ENCODE peak calls at places on chromosomes 7 and 10, in ten cellular contexts. U is HS-5; Q is AG09309; F is CD4-positive, alpha-beta T cell; L is CD8-positive, alpha-beta T cell; B is H7; M is nephron progenitor cell; S is mucosa of gallbladder; I is Calu3; Z is SK-N-DZ. P is an unnamed sample.

GRCh38 chr10:51770719-51771118 is 71.3 kb upstream of the CSTF2T start:
- DNase-seq in U (no peak), Q (peak; percentile 14), F (no peak), L (no peak), B (no peak), M (no peak), S (no peak), I (no peak), Z (no peak), P (no peak)

GRCh38 chr10:104255244-104255981 is 721 bp downstream of the GSTO1 start:
- DNase-seq in U (peak; percentile 83), Q (no peak), F (no peak), L (no peak), B (peak; percentile 45), M (no peak), S (no peak), I (no peak), Z (no peak), P (peak; percentile 26)

GRCh38 chr7:155565596-155565995 is 19.2 kb upstream of the CNPY1 start:
- DNase-seq in U (no peak), Q (no peak), F (no peak), L (no peak), B (no peak), M (no peak), S (no peak), I (no peak), Z (no peak), P (no peak)

GRCh38 chr7:157397751-157398691 is 61.2 kb downstream of the DNAJB6 start:
- DNase-seq in U (no peak), Q (peak; percentile 55), F (no peak), L (no peak), B (peak; percentile 83), M (peak; percentile 42), S (peak; percentile 40), I (peak; percentile 58), Z (peak; percentile 61), P (peak; percentile 81)

GRCh38 chr10:97520978-97521761 is 22.4 kb downstream of the UBTD1 start:
- DNase-seq in U (no peak), Q (no peak), F (no peak), L (no peak), B (peak; percentile 76), M (no peak), S (no peak), I (no peak), Z (no peak), P (peak; percentile 50)

GRCh38 chr10:36441557-36441956 is 683.8 kb upstream of the ANKRD30A start:
- DNase-seq in U (no peak), Q (no peak), F (no peak), L (no peak), B (no peak), M (no peak), S (no peak), I (no peak), Z (no peak), P (peak; percentile 92)

GRCh38 chr7:4241791-4242190 is 440.3 kb upstream of the FOXK1 start:
- DNase-seq in U (no peak), Q (no peak), F (no peak), L (no peak), B (peak; percentile 91), M (no peak), S (no peak), I (no peak), Z (no peak), P (peak; percentile 50)

GRCh38 chr7:139230078-139230477 is 959 bp upstream of the UBN2 start:
- DNase-seq in U (no peak), Q (no peak), F (no peak), L (no peak), B (peak; percentile 16), M (no peak), S (no peak), I (no peak), Z (no peak), P (no peak)

GRCh38 chr10:36048236-36048635 is 406.1 kb upstream of the FZD8 start:
- DNase-seq in U (no peak), Q (no peak), F (no peak), L (no peak), B (no peak), M (no peak), S (no peak), I (no peak), Z (no peak), P (no peak)

GRCh38 chr7:88689821-88690220 is 69.7 kb upstream of the ZNF804B start:
- DNase-seq in U (no peak), Q (no peak), F (no peak), L (no peak), B (no peak), M (no peak), S (no peak), I (no peak), Z (no peak), P (no peak)